ENCODE peak calls at places on chromosomes 1 and 21, in five cellular contexts. H is left lung, Z is A673, F is choroid plexus epithelial cell, B is tibial nerve. I is an unnamed sample.

GRCh38 chr1:203592728-203593127 is 33.9 kb upstream of the ATP2B4 start:
- DNase-seq in B (no peak), F (peak), Z (no peak), H (no peak), I (peak)

GRCh38 chr1:24944318-24944717 is 14.2 kb upstream of the RUNX3 start:
- DNase-seq in H (no peak), Z (no peak), F (no peak), B (no peak), I (no peak)

GRCh38 chr1:115669886-115670285 is 28.1 kb downstream of the VANGL1 start:
- DNase-seq in H (no peak), B (no peak), Z (no peak), F (no peak), I (no peak)

GRCh38 chr1:160499631-160500030 is 23.4 kb downstream of the SLAMF6 start:
- DNase-seq in F (no peak), H (no peak), B (no peak), Z (no peak), I (no peak)

GRCh38 chr1:104402178-104402577 is 652.5 kb downstream of the AMY1C start:
- DNase-seq in F (no peak), Z (peak), B (no peak), H (no peak), I (no peak)

GRCh38 chr1:235093013-235093618 is 35.5 kb downstream of the TOMM20 start:
- DNase-seq in Z (peak), B (no peak), F (peak), H (peak), I (peak)

GRCh38 chr1:8866792-8867415 is 11.6 kb downstream of the ENO1 start:
- DNase-seq in H (no peak), B (no peak), F (no peak), Z (no peak), I (no peak)

GRCh38 chr1:91440845-91441244 is 36.2 kb upstream of the HFM1 start:
- DNase-seq in F (peak), Z (peak), H (no peak), B (no peak), I (peak)

GRCh38 chr1:171800342-171800741 is 18.9 kb downstream of the METTL13 start:
- DNase-seq in Z (no peak), F (peak), B (no peak), H (no peak), I (no peak)
- TF ChIP-seq CTCF in Z (no peak), F (peak), B (no peak), H (no peak), I (no peak)

DNA sequence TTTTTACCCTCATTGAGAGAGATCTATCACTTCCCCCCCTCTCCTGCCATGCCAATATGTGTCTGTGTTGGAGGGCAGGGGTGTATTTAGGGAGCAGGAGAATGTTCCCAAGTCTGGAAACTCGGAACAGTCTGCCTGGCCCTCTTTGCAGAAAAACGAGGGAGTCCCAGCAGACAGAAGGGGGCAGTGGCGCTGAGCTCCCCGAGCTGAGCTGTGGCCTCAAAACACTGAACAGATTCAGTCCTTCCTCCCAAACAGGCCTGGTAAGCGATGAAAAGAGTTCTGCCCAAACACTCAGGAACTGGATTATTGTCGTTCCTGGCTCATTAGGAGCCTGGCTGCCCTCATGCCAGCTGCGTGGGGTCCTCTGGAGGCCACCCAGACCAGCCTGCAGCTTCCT is 981 bp downstream of the CLDN14 start:
- DNase-seq in H (no peak), F (no peak), B (no peak), Z (peak), I (peak)
- H3K4me3 ChIP-seq in H (no peak), F (no peak), B (no peak), Z (no peak), I (no peak)

DNA sequence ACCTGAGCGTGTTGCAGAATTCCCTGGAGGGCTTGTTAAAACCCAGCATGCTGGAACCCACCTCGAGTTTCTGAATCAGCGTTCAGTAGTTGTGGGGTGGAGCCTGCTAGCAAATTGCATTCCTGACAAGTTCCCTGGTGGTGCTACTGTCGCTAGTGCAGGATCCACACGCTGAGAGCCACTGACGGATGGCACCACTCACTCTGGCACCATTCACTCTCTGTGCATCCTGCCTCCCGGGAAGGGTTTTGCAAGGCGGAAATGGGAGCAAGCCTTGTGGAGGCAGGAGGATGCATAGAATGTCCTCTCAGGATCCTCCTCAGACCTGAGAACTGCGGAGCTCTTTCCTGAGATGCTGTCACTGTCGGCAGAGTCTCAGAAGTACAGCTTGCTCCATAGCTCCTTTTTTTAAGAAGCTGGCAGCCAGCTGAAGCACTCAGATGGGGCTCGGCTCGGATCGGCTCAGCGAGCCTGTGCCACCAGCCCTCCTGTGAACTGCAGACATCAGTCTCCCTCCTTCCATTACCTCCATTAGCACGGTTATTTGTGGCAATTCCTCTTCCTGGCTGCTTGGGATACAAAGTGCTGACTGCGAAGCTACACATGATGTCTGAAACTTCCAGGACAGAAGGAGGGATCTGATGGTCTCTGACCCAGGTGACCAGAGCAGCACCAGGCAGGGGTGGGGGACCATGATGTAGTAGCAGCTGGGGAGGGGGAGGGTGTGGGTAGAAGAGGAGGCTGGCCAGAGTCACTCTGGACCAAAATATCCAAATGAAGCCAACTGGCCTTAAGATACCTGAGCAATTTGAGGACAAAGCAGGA is 89.6 kb downstream of the C1orf94 start:
- DNase-seq in H (no peak), F (no peak), Z (peak), B (no peak), I (no peak)
- TF ChIP-seq CTCF in H (no peak), F (no peak), Z (no peak), B (no peak), I (no peak)

GRCh38 chr1:96721053-96721381 is 567 bp upstream of the PTBP2 start:
- DNase-seq in Z (no peak), B (no peak), H (no peak), F (peak), I (no peak)

GRCh38 chr1:96727860-96728259 is 6.3 kb downstream of the PTBP2 start:
- DNase-seq in B (no peak), F (no peak), H (no peak), Z (no peak), I (no peak)

GRCh38 chr1:96721382-96722160 is at the start of gene PTBP2:
- DNase-seq in Z (peak), F (peak), H (peak), B (peak), I (peak)

GRCh38 chr1:96722161-96722908 is 751 bp downstream of the PTBP2 start:
- DNase-seq in B (peak), Z (peak), F (peak), H (peak), I (peak)

GRCh38 chr1:96723372-96723771 is 1.8 kb downstream of the PTBP2 start:
- DNase-seq in Z (no peak), B (no peak), H (no peak), F (no peak), I (no peak)
- H3K4me3 ChIP-seq in Z (peak), B (no peak), H (peak), F (peak), I (peak)

GRCh38 chr1:111491070-111491469 is 12.4 kb downstream of the ADORA3 start:
- DNase-seq in F (no peak), B (no peak), H (no peak), Z (no peak), I (no peak)

GRCh38 chr1:111490220-111490619 is 13.2 kb downstream of the ADORA3 start:
- DNase-seq in B (no peak), Z (no peak), H (no peak), F (no peak), I (no peak)

GRCh38 chr1:111488669-111489068 is 14.8 kb downstream of the ADORA3 start:
- DNase-seq in B (no peak), Z (no peak), H (no peak), F (no peak), I (no peak)

GRCh38 chr1:111486431-111486830 is 12.6 kb downstream of the C1orf162 start:
- DNase-seq in B (no peak), Z (no peak), F (no peak), H (no peak), I (no peak)

DNA sequence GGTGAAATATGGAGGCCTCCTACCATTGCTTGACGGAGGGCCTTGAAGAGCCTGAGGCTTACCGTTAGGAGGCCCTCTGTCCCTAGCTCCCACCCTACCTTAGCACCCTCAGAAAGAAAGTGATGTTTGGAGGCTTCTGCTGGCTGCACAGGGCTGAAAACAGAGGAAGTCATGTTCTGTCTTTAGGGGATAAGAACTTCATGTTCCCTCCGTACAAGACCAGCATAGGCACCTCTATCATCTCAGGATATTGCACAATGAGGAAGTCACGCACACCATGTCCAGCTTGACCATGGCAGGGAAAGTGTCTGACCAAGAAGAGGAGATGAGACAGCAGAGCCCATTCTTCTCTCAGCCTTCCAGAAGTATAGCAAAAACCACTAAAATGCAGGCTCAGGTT is 13.8 kb downstream of the ADORA3 start:
- DNase-seq in H (no peak), Z (no peak), B (no peak), F (peak), I (peak)
- TF ChIP-seq CTCF in H (no peak), Z (no peak), B (no peak), F (no peak), I (no peak)

GRCh38 chr1:247332901-247333361 is 1.3 kb upstream of the ZNF496 start:
- DNase-seq in Z (no peak), F (peak), B (peak), H (peak), I (peak)
- H3K4me3 ChIP-seq in Z (peak), F (peak), B (peak), H (peak), I (peak)

GRCh38 chr1:48697066-48697707 is 79.5 kb downstream of the BEND5 start:
- DNase-seq in F (peak), H (no peak), Z (peak), B (peak), I (peak)

GRCh38 chr1:48692235-48692634 is 84.5 kb downstream of the BEND5 start:
- DNase-seq in B (no peak), Z (no peak), F (no peak), H (no peak), I (no peak)

GRCh38 chr1:48693180-48693579 is 83.5 kb downstream of the BEND5 start:
- DNase-seq in Z (no peak), B (no peak), H (no peak), F (no peak), I (no peak)

GRCh38 chr1:48691429-48692001 is 85.2 kb downstream of the BEND5 start:
- DNase-seq in H (no peak), F (no peak), B (no peak), Z (no peak), I (no peak)

GRCh38 chr1:48693674-48694347 is 82.9 kb downstream of the BEND5 start:
- DNase-seq in F (no peak), H (no peak), B (no peak), Z (peak), I (no peak)
- TF ChIP-seq CTCF in F (no peak), H (no peak), B (no peak), Z (no peak), I (no peak)

GRCh38 chr1:153404086-153404635 is 12.2 kb upstream of the S100A7A start:
- DNase-seq in F (no peak), Z (no peak), H (no peak), B (no peak), I (no peak)
- H3K4me3 ChIP-seq in F (no peak), Z (no peak), H (no peak), B (no peak), I (no peak)